ENCODE peak calls at places on chromosomes 7 and 10, in nine cellular contexts. D is stimulated activated CD4-positive, alpha-beta T cell treated with anti-CD3 and anti-CD28 coated beads, TNF-alpha, amount 100 ng/mL, for 4 hours; N is NCI-H1694 treated with DMSO at 0.1 percent for 48 hours; F is fibroblast of villous mesenchyme; H is T-cell; V is A549; X is nephron progenitor cell; Q is GM13976; M is ELF-1. B is an unnamed sample.

GRCh38 chr10:79322616-79323566 is 24.4 kb upstream of the PPIF start:
- DNase-seq in V (no peak), H (peak), F (peak), D (peak), X (no peak), Q (peak), M (no peak), N (no peak), B (no peak)

GRCh38 chr10:130742936-130743675 is 568.4 kb downstream of the TCERG1L start:
- DNase-seq in Q (no peak), F (no peak), M (no peak), N (no peak), H (no peak), D (no peak), V (no peak), X (no peak), B (no peak)

GRCh38 chr10:30185916-30186315 is 126.5 kb upstream of the JCAD start:
- DNase-seq in N (no peak), Q (no peak), D (no peak), H (no peak), M (no peak), X (no peak), F (peak), V (no peak), B (no peak)

GRCh38 chr7:90404777-90405176 is 1.5 kb downstream of the CLDN12 start:
- DNase-seq in V (no peak), X (no peak), N (no peak), D (no peak), M (no peak), H (no peak), F (no peak), Q (no peak), B (no peak)

GRCh38 chr10:71749396-71749795 is 23.9 kb downstream of the VSIR start:
- DNase-seq in D (no peak), H (no peak), V (no peak), X (no peak), N (no peak), M (no peak), Q (no peak), F (no peak), B (no peak)

GRCh38 chr10:72277340-72277995 is 3.7 kb downstream of the DDIT4 start:
- DNase-seq in X (no peak), N (no peak), Q (no peak), M (no peak), D (no peak), F (peak), V (peak), H (no peak), B (no peak)

GRCh38 chr10:127977368-127978009 is 70.6 kb downstream of the PTPRE start:
- DNase-seq in M (no peak), F (peak), V (peak), N (no peak), X (no peak), D (no peak), Q (no peak), H (no peak), B (peak)

GRCh38 chr7:66634816-66635215 is 6.1 kb downstream of the KCTD7 start:
- DNase-seq in H (no peak), V (no peak), N (no peak), D (no peak), X (no peak), F (peak), M (no peak), Q (no peak), B (no peak)

GRCh38 chr10:33609546-33609945 is 275.1 kb upstream of the NRP1 start:
- DNase-seq in M (no peak), D (no peak), N (no peak), H (no peak), F (no peak), Q (no peak), V (peak), X (no peak), B (no peak)

GRCh38 chr10:25748509-25748908 is 185.5 kb upstream of the MYO3A start:
- DNase-seq in V (no peak), M (no peak), Q (no peak), D (no peak), N (no peak), X (no peak), F (no peak), H (no peak), B (no peak)

GRCh38 chr10:71128311-71129010 is 83.9 kb upstream of the UNC5B start:
- DNase-seq in X (no peak), N (no peak), M (no peak), Q (no peak), D (no peak), F (no peak), H (no peak), V (no peak), B (no peak)

GRCh38 chr10:101466016-101466912 is 112.3 kb downstream of the BTRC start:
- DNase-seq in X (no peak), F (no peak), Q (no peak), M (no peak), N (no peak), H (no peak), V (no peak), D (no peak), B (no peak)

GRCh38 chr10:28137907-28138880 is 139.3 kb upstream of the ODAD2 start:
- DNase-seq in M (no peak), N (no peak), H (no peak), F (peak), Q (no peak), X (no peak), V (no peak), D (no peak), B (no peak)

GRCh38 chr10:17088118-17088806 is 41.3 kb downstream of the CUBN start:
- DNase-seq in Q (no peak), X (no peak), D (no peak), H (no peak), F (peak), V (peak), M (no peak), N (no peak), B (no peak)

GRCh38 chr10:68471586-68472408 is at the start of gene DNA2:
- DNase-seq in D (peak), Q (peak), M (peak), H (peak), F (peak), V (peak), X (peak), N (peak), B (peak)

GRCh38 chr10:125661942-125662515 is 20.9 kb downstream of the TEX36 start:
- DNase-seq in M (no peak), Q (no peak), F (peak), V (peak), D (no peak), H (no peak), X (no peak), N (no peak), B (no peak)

GRCh38 chr7:18208921-18209320 is 181.3 kb upstream of the PRPS1L1 start:
- DNase-seq in M (no peak), X (no peak), Q (no peak), F (no peak), N (no peak), H (no peak), D (no peak), V (no peak), B (no peak)

GRCh38 chr7:111741811-111742240 is 179.5 kb upstream of the IMMP2L start:
- DNase-seq in F (peak), N (peak), Q (peak), X (peak), H (peak), V (peak), M (peak), D (peak), B (no peak)

GRCh38 chr7:131328387-131329175 is 905 bp downstream of the MKLN1 start:
- DNase-seq in V (no peak), F (peak), Q (no peak), D (no peak), H (no peak), X (no peak), M (no peak), N (no peak), B (no peak)

GRCh38 chr10:34078798-34079470 is 736.2 kb downstream of the PARD3 start:
- DNase-seq in F (no peak), X (no peak), M (no peak), H (no peak), N (no peak), D (no peak), Q (no peak), V (no peak), B (no peak)

GRCh38 chr10:78218833-78219490 is 185.3 kb downstream of the RPS24 start:
- DNase-seq in M (no peak), V (no peak), H (no peak), X (no peak), F (no peak), Q (no peak), N (no peak), D (no peak), B (no peak)

GRCh38 chr7:15123901-15124300 is 221.3 kb upstream of the DGKB start:
- DNase-seq in X (no peak), D (no peak), M (no peak), V (no peak), N (no peak), H (no peak), F (no peak), Q (no peak), B (no peak)

GRCh38 chr7:102236592-102237287 is 49.9 kb upstream of the SH2B2 start:
- DNase-seq in N (peak), F (peak), X (peak), D (peak), H (peak), V (peak), Q (peak), M (peak), B (peak)

GRCh38 chr10:48834189-48834965 is 105.3 kb downstream of the LRRC18 start:
- DNase-seq in N (no peak), V (no peak), H (no peak), F (no peak), X (no peak), D (no peak), Q (no peak), M (no peak), B (no peak)

GRCh38 chr7:69451715-69452114 is 146.6 kb upstream of the AUTS2 start:
- DNase-seq in Q (no peak), X (no peak), M (no peak), F (no peak), H (no peak), V (no peak), N (no peak), D (no peak), B (no peak)

GRCh38 chr10:103789771-103790201 is 65.6 kb downstream of the SH3PXD2A start:
- DNase-seq in N (no peak), Q (no peak), X (no peak), F (no peak), V (no peak), M (peak), H (no peak), D (no peak), B (no peak)

GRCh38 chr7:66729274-66729673 is 11.3 kb upstream of the RABGEF1 start:
- DNase-seq in D (no peak), Q (no peak), V (no peak), N (no peak), X (no peak), M (no peak), F (no peak), H (no peak), B (no peak)

GRCh38 chr10:117159390-117159789 is 21.3 kb upstream of the VAX1 start:
- DNase-seq in X (no peak), N (no peak), D (no peak), F (no peak), M (peak), Q (no peak), V (no peak), H (no peak), B (no peak)

GRCh38 chr7:46902463-46902862 is 679.4 kb downstream of the TNS3 start:
- DNase-seq in Q (no peak), M (no peak), H (no peak), V (no peak), F (peak), D (no peak), X (no peak), N (no peak), B (no peak)

GRCh38 chr10:35079763-35080162 is 10.4 kb downstream of the CUL2 start:
- DNase-seq in F (peak), H (no peak), V (peak), N (no peak), M (no peak), Q (no peak), D (no peak), X (no peak), B (no peak)

GRCh38 chr7:121398246-121398645 is 2.1 kb upstream of the FAM3C start:
- DNase-seq in H (no peak), N (no peak), Q (no peak), X (no peak), D (no peak), F (no peak), M (peak), V (peak), B (no peak)

GRCh38 chr10:17256026-17256425 is 28.0 kb downstream of the VIM start:
- DNase-seq in F (peak), D (no peak), X (no peak), H (no peak), N (no peak), Q (no peak), M (no peak), V (no peak), B (no peak)

GRCh38 chr10:79084012-79084971 is 15.5 kb downstream of the ZMIZ1 start:
- DNase-seq in V (peak), H (no peak), F (peak), N (no peak), X (no peak), M (no peak), D (no peak), Q (no peak), B (no peak)

GRCh38 chr7:108299251-108300014 is 156.8 kb downstream of the NRCAM start:
- DNase-seq in Q (no peak), F (peak), M (no peak), D (no peak), H (no peak), N (no peak), X (no peak), V (peak), B (no peak)

GRCh38 chr10:35307297-35307696 is 29.0 kb upstream of the CCNY start:
- DNase-seq in V (peak), X (no peak), M (no peak), D (no peak), F (no peak), H (no peak), N (no peak), Q (no peak), B (no peak)

GRCh38 chr10:99748823-99749451 is 16.9 kb downstream of the CUTC start:
- DNase-seq in V (no peak), Q (no peak), X (no peak), H (no peak), M (no peak), D (no peak), F (no peak), N (no peak), B (no peak)

GRCh38 chr7:152076324-152076821 is 50.9 kb downstream of the GALNT11 start:
- DNase-seq in H (no peak), N (no peak), M (peak), F (peak), X (peak), V (peak), Q (no peak), D (no peak), B (no peak)

GRCh38 chr7:151080091-151080521 is 503 bp downstream of the FASTK start:
- DNase-seq in N (no peak), F (peak), Q (no peak), H (no peak), X (peak), D (no peak), M (peak), V (peak), B (no peak)

B was measured in anterior cingulate cortex.